ENCODE peak calls at places on chromosomes 2 and 18, in seven cellular contexts. Y, O, Z, S, G, N and L are unnamed samples.

GRCh38 chr2:96913398-96914202 is 43.7 kb upstream of the SEMA4C start:
- DNase-seq in S (no peak), G (no peak), N (no peak), Z (no peak), O (no peak), Y (no peak), L (no peak)

GRCh38 chr2:127735537-127736399 is 34.5 kb downstream of the SFT2D3 start:
- DNase-seq in Y (no peak), G (no peak), Z (peak; percentile 82), S (no peak), O (no peak), N (no peak), L (no peak)

GRCh38 chr2:114089636-114090325 is 199.9 kb downstream of the ACTR3 start:
- DNase-seq in Y (peak; percentile 4), O (no peak), G (no peak), Z (no peak), N (no peak), S (no peak), L (no peak)

GRCh38 chr2:36963106-36963505 is 3.2 kb downstream of the STRN start:
- DNase-seq in O (no peak), Z (no peak), S (no peak), Y (no peak), G (no peak), N (no peak), L (no peak)

GRCh38 chr2:165513479-165513878 is 44.0 kb downstream of the CSRNP3 start:
- DNase-seq in N (no peak), O (no peak), S (no peak), G (no peak), Y (no peak), Z (no peak), L (no peak)

GRCh38 chr18:11658989-11659388 is 30.1 kb upstream of the GNAL start:
- DNase-seq in S (no peak), N (no peak), Z (no peak), G (peak; percentile 67), Y (no peak), O (no peak), L (no peak)

GRCh38 chr2:28565720-28566295 is 69.9 kb downstream of the PLB1 start:
- DNase-seq in G (peak; percentile 12), O (no peak), N (no peak), Y (no peak), Z (no peak), S (no peak), L (no peak)

GRCh38 chr2:97011977-97012569 is 25.7 kb upstream of the FAM178B start:
- DNase-seq in N (peak; percentile 38), Z (peak; percentile 32), Y (peak; percentile 62), O (peak; percentile 31), S (no peak), G (no peak), L (no peak)

GRCh38 chr2:149661844-149662243 is 74.3 kb upstream of the MMADHC start:
- DNase-seq in S (no peak), N (peak; percentile 37), Z (peak; percentile 60), O (no peak), G (no peak), Y (peak; percentile 87), L (no peak)

DNA sequence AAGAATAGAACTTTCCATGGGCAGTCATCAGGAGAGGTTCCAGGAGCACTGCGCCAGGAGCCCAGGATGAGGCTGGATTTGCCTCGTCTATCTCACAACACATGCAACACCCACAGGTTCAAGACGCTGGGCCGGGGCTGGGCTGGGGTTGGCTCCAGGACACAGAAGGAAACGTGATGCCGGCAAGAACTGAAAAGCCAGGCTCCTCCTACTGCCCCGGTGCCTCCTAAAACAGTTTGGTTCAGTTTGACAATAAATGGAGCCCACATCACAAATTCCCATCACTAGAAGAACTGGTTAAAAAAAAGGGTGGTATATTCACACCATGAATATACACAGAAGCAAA is 75.9 kb downstream of the INHBB start:
- DNase-seq in O (no peak), N (no peak), Y (no peak), G (no peak), S (no peak), Z (no peak), L (no peak)
- H3K27me3 ChIP-seq in O (no peaks in the 10 kb centered on the region), N (peaks cover 67% of the 10 kb centered on the region), Y (peaks cover 16% of the 10 kb centered on the region), G (no peaks in the 10 kb centered on the region), S (peaks cover 3% of the 10 kb centered on the region), Z (peaks cover 38% of the 10 kb centered on the region), L (no peaks in the 10 kb centered on the region)

GRCh38 chr18:67483237-67483636 is 33.3 kb downstream of the DSEL start:
- DNase-seq in O (no peak), Z (no peak), Y (no peak), S (no peak), G (no peak), N (no peak), L (no peak)

GRCh38 chr18:67484458-67484857 is 32.1 kb downstream of the DSEL start:
- DNase-seq in Z (no peak), Y (no peak), O (no peak), G (no peak), S (no peak), N (no peak), L (no peak)

GRCh38 chr18:67485655-67486054 is 30.9 kb downstream of the DSEL start:
- DNase-seq in N (no peak), Y (no peak), Z (no peak), G (no peak), S (no peak), O (no peak), L (no peak)

GRCh38 chr18:67483952-67484351 is 32.6 kb downstream of the DSEL start:
- DNase-seq in O (no peak), N (no peak), Y (no peak), G (no peak), S (no peak), Z (no peak), L (no peak)

GRCh38 chr18:67486534-67486933 is 30.0 kb downstream of the DSEL start:
- DNase-seq in N (no peak), Y (no peak), O (no peak), Z (no peak), G (no peak), S (no peak), L (no peak)
- H3K27me3 ChIP-seq in N (no peaks in the 10 kb centered on the region), Y (no peaks in the 10 kb centered on the region), O (no peaks in the 10 kb centered on the region), Z (no peaks in the 10 kb centered on the region), G (no peaks in the 10 kb centered on the region), S (no peaks in the 10 kb centered on the region), L (no peaks in the 10 kb centered on the region)

DNA sequence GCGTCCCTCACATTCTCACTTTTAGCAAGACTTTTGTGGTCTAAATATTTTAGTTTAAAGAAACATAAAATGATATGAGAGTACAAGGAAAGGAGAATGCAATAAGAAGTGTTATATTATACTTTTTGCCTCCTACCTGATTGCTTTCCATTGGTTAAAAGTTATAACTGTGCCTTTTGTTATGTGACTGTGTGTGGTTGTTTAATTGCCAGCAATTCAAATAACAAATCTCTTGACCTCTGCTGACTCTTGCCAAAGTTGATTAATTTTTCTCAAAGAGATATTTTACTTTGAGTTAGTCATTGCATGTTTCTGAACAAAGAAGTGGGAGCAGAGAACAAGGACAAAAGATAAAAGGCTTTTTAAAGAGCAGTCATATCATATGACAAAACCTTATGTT is 599.5 kb downstream of the SUCLG1 start:
- DNase-seq in O (no peak), Z (no peak), Y (no peak), N (no peak), S (no peak), G (no peak), L (no peak)
- H3K27me3 ChIP-seq in O (no peaks in the 10 kb centered on the region), Z (no peaks in the 10 kb centered on the region), Y (no peaks in the 10 kb centered on the region), N (no peaks in the 10 kb centered on the region), S (no peaks in the 10 kb centered on the region), G (no peaks in the 10 kb centered on the region), L (no peaks in the 10 kb centered on the region)

DNA sequence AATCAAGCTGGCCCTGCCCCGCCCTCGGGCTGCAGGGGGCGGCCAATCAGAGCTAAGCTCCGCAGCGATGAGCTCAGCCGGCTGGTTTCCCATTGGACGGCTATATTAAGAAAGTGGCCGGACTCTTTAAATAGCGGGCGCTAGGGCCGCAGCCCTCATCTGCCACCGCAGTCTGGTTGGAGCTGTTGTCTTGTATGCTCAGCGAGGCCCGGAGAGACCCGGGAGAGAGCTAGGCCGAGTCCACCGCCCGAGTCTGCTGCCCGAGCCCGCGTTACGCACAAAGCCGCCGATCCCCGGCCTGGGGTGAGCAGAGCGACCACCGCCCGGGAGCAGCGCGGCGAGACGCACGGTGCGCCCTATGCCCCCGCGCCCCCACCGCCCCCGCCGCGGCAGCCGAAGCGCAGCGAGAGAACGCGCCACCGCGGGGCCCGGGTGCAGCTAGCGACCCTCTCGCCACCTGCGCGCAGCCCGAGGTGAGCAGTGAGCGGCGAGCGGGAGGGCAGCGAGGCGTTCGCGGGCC is at the start of gene RHOB:
- DNase-seq in Z (peak; percentile 88), Y (peak; percentile 97), S (peak; percentile 98), O (peak; percentile 99), G (peak; percentile 98), N (peak; percentile 96), L (peak; percentile 98)
- H3K27me3 ChIP-seq in Z (no peaks in the 10 kb centered on the region), Y (no peaks in the 10 kb centered on the region), S (no peaks in the 10 kb centered on the region), O (no peaks in the 10 kb centered on the region), G (no peaks in the 10 kb centered on the region), N (no peaks in the 10 kb centered on the region), L (no peaks in the 10 kb centered on the region)

GRCh38 chr2:203582468-203582867 is 47.4 kb upstream of the RAPH1 start:
- DNase-seq in Y (peak; percentile 57), G (no peak), O (no peak), N (no peak), Z (no peak), S (no peak), L (no peak)

GRCh38 chr2:203584784-203585183 is 49.7 kb upstream of the RAPH1 start:
- DNase-seq in O (no peak), G (no peak), Y (no peak), S (no peak), N (no peak), Z (no peak), L (no peak)

GRCh38 chr2:203580846-203581245 is 45.7 kb upstream of the RAPH1 start:
- DNase-seq in Y (no peak), N (no peak), O (no peak), G (no peak), Z (no peak), S (no peak), L (no peak)

GRCh38 chr2:203583696-203584095 is 48.6 kb upstream of the RAPH1 start:
- DNase-seq in Z (peak; percentile 73), Y (peak; percentile 95), S (no peak), N (no peak), G (no peak), O (no peak), L (no peak)

GRCh38 chr2:203583084-203583695 is 48.1 kb upstream of the RAPH1 start:
- DNase-seq in N (no peak), S (no peak), Z (no peak), Y (peak; percentile 48), G (no peak), O (no peak), L (no peak)
- H3K27me3 ChIP-seq in N (no peaks in the 10 kb centered on the region), S (no peaks in the 10 kb centered on the region), Z (no peaks in the 10 kb centered on the region), Y (no peaks in the 10 kb centered on the region), G (no peaks in the 10 kb centered on the region), O (no peaks in the 10 kb centered on the region), L (no peaks in the 10 kb centered on the region)

GRCh38 chr2:176100547-176101140 is 1.0 kb downstream of the HOXD12 start:
- DNase-seq in O (no peak), Z (no peak), N (no peak), Y (no peak), G (no peak), S (no peak), L (no peak)
- H3K27me3 ChIP-seq in O (peaks cover 10% of the 10 kb centered on the region), Z (peaks cover 61% of the 10 kb centered on the region), N (peaks cover 96% of the 10 kb centered on the region), Y (peaks cover 90% of the 10 kb centered on the region), G (peaks cover 99% of the 10 kb centered on the region), S (peaks cover 100% of the 10 kb centered on the region), L (peaks cover 25% of the 10 kb centered on the region)

GRCh38 chr2:171013851-171014250 is 84.8 kb downstream of the GORASP2 start:
- DNase-seq in S (no peak), G (no peak), O (no peak), Y (no peak), Z (no peak), N (no peak), L (no peak)

GRCh38 chr2:171018522-171018921 is 89.5 kb downstream of the GORASP2 start:
- DNase-seq in O (no peak), N (no peak), Y (no peak), S (no peak), Z (no peak), G (no peak), L (no peak)

GRCh38 chr2:171016125-171016524 is 87.1 kb downstream of the GORASP2 start:
- DNase-seq in Y (no peak), G (no peak), S (no peak), O (no peak), Z (no peak), N (no peak), L (no peak)
- H3K27me3 ChIP-seq in Y (no peaks in the 10 kb centered on the region), G (no peaks in the 10 kb centered on the region), S (no peaks in the 10 kb centered on the region), O (no peaks in the 10 kb centered on the region), Z (no peaks in the 10 kb centered on the region), N (no peaks in the 10 kb centered on the region), L (no peaks in the 10 kb centered on the region)